ENCODE peak calls at places on chromosomes 11 and 22, in seven cellular contexts. One of them, this sample, is unnamed.

GRCh38 chr11:12993626-12994025 is 15.5 kb upstream of the RASSF10 start:
- DNase-seq in A673: no peak
- DNase-seq in A549: no peak
- DNase-seq in CD4-positive, CD25-positive, alpha-beta regulatory T cell: no peak
- DNase-seq in aorta: no peak
- DNase-seq in GM23338: no peak
- DNase-seq in left lung: no peak
- DNase-seq in this sample: no peak

GRCh38 chr11:109865558-109866186 is 227.5 kb upstream of the ZC3H12C start:
- DNase-seq in A673: peak; percentile 58
- DNase-seq in A549: no peak
- DNase-seq in CD4-positive, CD25-positive, alpha-beta regulatory T cell: no peak
- DNase-seq in aorta: no peak
- DNase-seq in GM23338: peak; percentile 21
- DNase-seq in left lung: no peak
- DNase-seq in this sample: no peak

GRCh38 chr11:85643255-85643654 is 4.5 kb upstream of the TMEM126A start:
- DNase-seq in A673: peak; percentile 51
- DNase-seq in A549: no peak
- DNase-seq in CD4-positive, CD25-positive, alpha-beta regulatory T cell: no peak
- DNase-seq in aorta: no peak
- DNase-seq in GM23338: peak; percentile 11
- DNase-seq in left lung: no peak
- DNase-seq in this sample: no peak

GRCh38 chr11:59557940-59558643 is 46.8 kb downstream of the OR4D9 start:
- DNase-seq in A673: no peak
- DNase-seq in A549: no peak
- DNase-seq in CD4-positive, CD25-positive, alpha-beta regulatory T cell: no peak
- DNase-seq in aorta: no peak
- DNase-seq in GM23338: peak; percentile 41
- DNase-seq in left lung: no peak
- DNase-seq in this sample: no peak

GRCh38 chr11:3136542-3137455 is 28.3 kb downstream of the OSBPL5 start:
- DNase-seq in A673: no peak
- DNase-seq in A549: no peak
- DNase-seq in CD4-positive, CD25-positive, alpha-beta regulatory T cell: no peak
- DNase-seq in aorta: peak; percentile 67
- DNase-seq in GM23338: no peak
- DNase-seq in left lung: peak; percentile 33
- DNase-seq in this sample: peak; percentile 28

GRCh38 chr11:131370090-131370751 is at the start of gene NTM:
- DNase-seq in A673: no peak
- DNase-seq in A549: no peak
- DNase-seq in CD4-positive, CD25-positive, alpha-beta regulatory T cell: no peak
- DNase-seq in aorta: no peak
- DNase-seq in GM23338: peak; percentile 34
- DNase-seq in left lung: no peak
- DNase-seq in this sample: no peak

GRCh38 chr11:1055990-1056771 is 18.5 kb upstream of the MUC2 start:
- DNase-seq in A673: no peak
- DNase-seq in A549: no peak
- DNase-seq in CD4-positive, CD25-positive, alpha-beta regulatory T cell: no peak
- DNase-seq in aorta: peak; percentile 74
- DNase-seq in GM23338: no peak
- DNase-seq in left lung: no peak
- DNase-seq in this sample: no peak

GRCh38 chr11:79021601-79022000 is 419.2 kb downstream of the TENM4 start:
- DNase-seq in A673: no peak
- DNase-seq in A549: no peak
- DNase-seq in CD4-positive, CD25-positive, alpha-beta regulatory T cell: no peak
- DNase-seq in aorta: no peak
- DNase-seq in GM23338: no peak
- DNase-seq in left lung: no peak
- DNase-seq in this sample: no peak

GRCh38 chr11:83523676-83524075 is 237.5 kb upstream of the CCDC90B start:
- DNase-seq in A673: peak; percentile 75
- DNase-seq in A549: no peak
- DNase-seq in CD4-positive, CD25-positive, alpha-beta regulatory T cell: no peak
- DNase-seq in aorta: no peak
- DNase-seq in GM23338: peak; percentile 46
- DNase-seq in left lung: no peak
- DNase-seq in this sample: no peak

GRCh38 chr11:6618117-6619020 is 853 bp downstream of the TPP1 start:
- DNase-seq in A673: peak; percentile 93
- DNase-seq in A549: no peak
- DNase-seq in CD4-positive, CD25-positive, alpha-beta regulatory T cell: peak; percentile 59
- DNase-seq in aorta: no peak
- DNase-seq in GM23338: no peak
- DNase-seq in left lung: peak; percentile 67
- DNase-seq in this sample: peak; percentile 58

GRCh38 chr11:79019277-79019676 is 421.6 kb downstream of the TENM4 start:
- DNase-seq in A673: no peak
- DNase-seq in A549: no peak
- DNase-seq in CD4-positive, CD25-positive, alpha-beta regulatory T cell: no peak
- DNase-seq in aorta: no peak
- DNase-seq in GM23338: no peak
- DNase-seq in left lung: no peak
- DNase-seq in this sample: no peak

GRCh38 chr11:111980062-111980461 is 42.9 kb downstream of the DIXDC1 start:
- DNase-seq in A673: no peak
- DNase-seq in A549: no peak
- DNase-seq in CD4-positive, CD25-positive, alpha-beta regulatory T cell: no peak
- DNase-seq in aorta: no peak
- DNase-seq in GM23338: no peak
- DNase-seq in left lung: no peak
- DNase-seq in this sample: no peak
- H3K4me1 ChIP-seq in A673: peaks cover 23% of the 10 kb centered on the region
- H3K4me1 ChIP-seq in A549: peaks cover 6% of the 10 kb centered on the region
- H3K4me1 ChIP-seq in CD4-positive, CD25-positive, alpha-beta regulatory T cell: peaks cover 8% of the 10 kb centered on the region
- H3K4me1 ChIP-seq in aorta: peaks cover 4% of the 10 kb centered on the region
- H3K4me1 ChIP-seq in GM23338: peaks cover 44% of the 10 kb centered on the region
- H3K4me1 ChIP-seq in left lung: peaks cover 25% of the 10 kb centered on the region
- H3K4me1 ChIP-seq in this sample: peaks cover 5% of the 10 kb centered on the region

DNA sequence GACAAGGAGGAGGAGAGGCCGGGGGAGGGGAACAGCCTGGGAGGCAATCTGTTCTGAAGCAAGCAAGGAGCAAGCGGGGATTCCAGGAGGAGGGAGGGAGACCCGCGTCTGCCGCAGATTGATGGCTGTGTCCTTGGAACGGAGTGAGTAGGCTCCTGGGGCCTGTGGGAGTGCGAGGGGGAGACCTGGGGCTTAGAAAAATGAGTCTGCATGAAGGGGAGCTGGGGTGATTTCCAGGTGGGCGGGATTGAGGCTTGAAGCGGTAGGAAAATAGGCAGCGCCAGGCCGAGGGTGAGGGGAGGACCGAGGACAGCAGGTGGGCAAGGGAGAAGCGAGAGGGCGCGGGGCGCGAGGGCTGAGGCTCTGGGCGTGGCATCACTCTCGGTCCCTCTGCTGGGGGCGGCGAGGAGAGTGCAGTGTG is 1.6 kb upstream of the LRRC55 start:
- DNase-seq in A673: no peak
- DNase-seq in A549: no peak
- DNase-seq in CD4-positive, CD25-positive, alpha-beta regulatory T cell: no peak
- DNase-seq in aorta: no peak
- DNase-seq in GM23338: peak; percentile 74
- DNase-seq in left lung: no peak
- DNase-seq in this sample: no peak
- H3K27ac ChIP-seq in A673: no peak overlapping the region
- H3K27ac ChIP-seq in A549: no peak overlapping the region
- H3K27ac ChIP-seq in CD4-positive, CD25-positive, alpha-beta regulatory T cell: no peak overlapping the region
- H3K27ac ChIP-seq in aorta: no peak overlapping the region
- H3K27ac ChIP-seq in GM23338: no peak overlapping the region
- H3K27ac ChIP-seq in left lung: no peak overlapping the region
- H3K27ac ChIP-seq in this sample: no peak overlapping the region

DNA sequence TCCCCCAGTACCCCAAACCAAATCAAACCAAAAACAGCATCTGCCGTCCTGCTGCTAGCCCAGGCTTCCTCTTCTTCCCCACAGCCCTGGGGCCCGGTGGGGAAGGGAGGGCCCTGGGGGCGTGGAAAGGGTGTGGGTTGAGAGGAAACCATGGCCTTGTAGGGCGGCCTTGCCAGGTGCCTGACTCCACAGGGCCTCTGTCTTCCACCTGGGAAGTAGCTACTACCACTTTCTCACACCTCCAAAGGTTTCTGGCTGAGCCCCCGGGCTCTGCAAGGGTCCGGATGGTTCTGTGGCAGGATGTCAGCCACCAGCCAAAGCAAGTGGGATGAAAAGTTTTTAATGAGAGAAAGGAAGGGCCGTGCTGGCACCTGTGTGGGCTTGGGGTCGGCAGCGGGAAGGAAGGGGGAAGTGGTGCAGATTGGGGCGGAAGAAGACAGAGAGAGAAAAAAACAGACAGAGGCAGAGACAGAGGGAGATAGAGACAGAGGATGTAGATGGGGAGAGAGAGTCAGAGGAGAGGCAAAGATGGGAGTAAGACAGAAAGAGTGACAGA is 10.5 kb downstream of the TPST2 start:
- DNase-seq in A673: no peak
- DNase-seq in A549: no peak
- DNase-seq in CD4-positive, CD25-positive, alpha-beta regulatory T cell: peak; percentile 48
- DNase-seq in aorta: no peak
- DNase-seq in GM23338: no peak
- DNase-seq in left lung: no peak
- DNase-seq in this sample: peak; percentile 42
- H3K4me3 ChIP-seq in A673: no peak overlapping the region
- H3K4me3 ChIP-seq in A549: no peak overlapping the region
- H3K4me3 ChIP-seq in CD4-positive, CD25-positive, alpha-beta regulatory T cell: peak overlapping the region; percentile 53
- H3K4me3 ChIP-seq in aorta: no peak overlapping the region
- H3K4me3 ChIP-seq in GM23338: no peak overlapping the region
- H3K4me3 ChIP-seq in left lung: no peak overlapping the region
- H3K4me3 ChIP-seq in this sample: peak overlapping the region; percentile 53

DNA sequence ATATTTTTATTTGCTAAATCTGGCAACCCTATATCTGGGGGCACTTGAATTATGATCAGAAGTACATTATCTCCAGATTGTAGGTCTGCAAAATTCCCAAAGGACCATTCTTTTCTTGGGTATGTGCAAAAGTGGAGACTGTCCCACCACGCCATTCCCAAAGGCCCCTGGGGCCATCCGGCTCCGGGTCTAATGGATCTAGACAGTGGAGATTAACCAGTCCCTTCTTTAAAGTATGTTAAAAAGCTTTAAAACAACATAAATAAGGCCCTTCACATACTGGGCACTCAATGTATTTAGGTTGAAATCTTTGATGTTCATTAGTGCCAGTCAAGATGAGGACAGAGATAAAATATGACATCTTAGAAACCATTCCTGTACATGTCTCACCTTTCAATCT is 124.1 kb downstream of the MAML2 start:
- DNase-seq in A673: no peak
- DNase-seq in A549: no peak
- DNase-seq in CD4-positive, CD25-positive, alpha-beta regulatory T cell: no peak
- DNase-seq in aorta: no peak
- DNase-seq in GM23338: no peak
- DNase-seq in left lung: no peak
- DNase-seq in this sample: no peak
- H3K4me1 ChIP-seq in A673: peaks cover 74% of the 10 kb centered on the region
- H3K4me1 ChIP-seq in A549: peaks cover 35% of the 10 kb centered on the region
- H3K4me1 ChIP-seq in CD4-positive, CD25-positive, alpha-beta regulatory T cell: peaks cover 83% of the 10 kb centered on the region
- H3K4me1 ChIP-seq in aorta: peaks cover 21% of the 10 kb centered on the region
- H3K4me1 ChIP-seq in GM23338: peaks cover 25% of the 10 kb centered on the region
- H3K4me1 ChIP-seq in left lung: peaks cover 80% of the 10 kb centered on the region
- H3K4me1 ChIP-seq in this sample: peaks cover 86% of the 10 kb centered on the region

GRCh38 chr22:23829845-23830372 is 8.9 kb downstream of the DERL3 start:
- DNase-seq in A673: peak; percentile 79
- DNase-seq in A549: no peak
- DNase-seq in CD4-positive, CD25-positive, alpha-beta regulatory T cell: no peak
- DNase-seq in aorta: no peak
- DNase-seq in GM23338: no peak
- DNase-seq in left lung: no peak
- DNase-seq in this sample: no peak

GRCh38 chr22:23832226-23833016 is 6.4 kb downstream of the DERL3 start:
- DNase-seq in A673: no peak
- DNase-seq in A549: no peak
- DNase-seq in CD4-positive, CD25-positive, alpha-beta regulatory T cell: no peak
- DNase-seq in aorta: peak; percentile 69
- DNase-seq in GM23338: no peak
- DNase-seq in left lung: no peak
- DNase-seq in this sample: no peak

GRCh38 chr22:23833017-23833795 is 5.6 kb downstream of the DERL3 start:
- DNase-seq in A673: no peak
- DNase-seq in A549: no peak
- DNase-seq in CD4-positive, CD25-positive, alpha-beta regulatory T cell: no peak
- DNase-seq in aorta: peak; percentile 63
- DNase-seq in GM23338: no peak
- DNase-seq in left lung: no peak
- DNase-seq in this sample: no peak

GRCh38 chr22:23831781-23832180 is 7.0 kb downstream of the DERL3 start:
- DNase-seq in A673: no peak
- DNase-seq in A549: no peak
- DNase-seq in CD4-positive, CD25-positive, alpha-beta regulatory T cell: no peak
- DNase-seq in aorta: no peak
- DNase-seq in GM23338: no peak
- DNase-seq in left lung: no peak
- DNase-seq in this sample: no peak

GRCh38 chr22:23831261-23831660 is 7.5 kb downstream of the DERL3 start:
- DNase-seq in A673: no peak
- DNase-seq in A549: no peak
- DNase-seq in CD4-positive, CD25-positive, alpha-beta regulatory T cell: no peak
- DNase-seq in aorta: peak; percentile 59
- DNase-seq in GM23338: no peak
- DNase-seq in left lung: no peak
- DNase-seq in this sample: no peak
- H3K27ac ChIP-seq in A673: peak overlapping the region; percentile 50
- H3K27ac ChIP-seq in A549: no peak overlapping the region
- H3K27ac ChIP-seq in CD4-positive, CD25-positive, alpha-beta regulatory T cell: no peak overlapping the region
- H3K27ac ChIP-seq in aorta: no peak overlapping the region
- H3K27ac ChIP-seq in GM23338: no peak overlapping the region
- H3K27ac ChIP-seq in left lung: no peak overlapping the region
- H3K27ac ChIP-seq in this sample: no peak overlapping the region

DNA sequence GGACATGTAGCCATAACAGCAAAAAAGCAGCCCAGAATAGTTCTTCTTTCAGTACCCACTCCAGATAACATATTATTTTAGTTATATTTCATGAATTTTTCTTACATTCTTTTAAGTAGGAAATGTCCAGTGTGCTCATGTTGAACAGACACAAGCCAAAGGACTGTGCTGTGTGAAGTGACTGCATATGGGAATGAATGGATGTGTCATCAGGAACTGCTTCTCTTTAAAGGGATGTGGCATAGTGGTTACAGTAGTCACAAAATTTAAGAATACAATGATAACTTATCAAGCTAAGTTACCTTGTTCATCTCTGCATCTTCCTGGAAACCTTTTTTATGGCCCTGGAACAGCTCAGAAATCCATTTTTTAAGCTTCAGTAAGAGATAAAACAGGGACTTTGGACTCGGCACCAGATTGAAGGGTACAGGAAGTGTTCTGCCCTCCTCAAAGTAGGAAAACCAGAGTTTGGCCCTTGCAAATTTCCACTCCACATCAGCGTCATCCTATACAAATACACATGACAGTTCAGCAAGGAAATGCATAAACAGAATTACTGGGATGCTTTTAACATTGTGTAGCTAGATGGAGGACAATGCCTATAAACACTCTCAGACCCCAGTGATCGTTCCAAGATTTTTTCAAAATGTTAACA is 112.8 kb downstream of the TRPC6 start:
- DNase-seq in A673: no peak
- DNase-seq in A549: no peak
- DNase-seq in CD4-positive, CD25-positive, alpha-beta regulatory T cell: no peak
- DNase-seq in aorta: no peak
- DNase-seq in GM23338: no peak
- DNase-seq in left lung: no peak
- DNase-seq in this sample: no peak
- H3K4me3 ChIP-seq in A673: no peak overlapping the region
- H3K4me3 ChIP-seq in A549: no peak overlapping the region
- H3K4me3 ChIP-seq in CD4-positive, CD25-positive, alpha-beta regulatory T cell: no peak overlapping the region
- H3K4me3 ChIP-seq in aorta: no peak overlapping the region
- H3K4me3 ChIP-seq in GM23338: no peak overlapping the region
- H3K4me3 ChIP-seq in left lung: no peak overlapping the region
- H3K4me3 ChIP-seq in this sample: no peak overlapping the region